ENCODE peak calls at places on chromosome 19, in eight cellular contexts. L is fibroblast of pulmonary artery, A is foreskin fibroblast, V is fibroblast of villous mesenchyme, X is HepG2, K is heart right ventricle, R is dorsolateral prefrontal cortex, J is AG04449. D is an unnamed sample.
A peak's percentile ranks its signal among the peaks of the same experiment; 100 is the strongest.

GRCh38 chr19:32570081-32570785 is 10.8 kb upstream of the PDCD5 start:
- DNase-seq in X (peak; percentile 62), A (peak; percentile 83), V (peak; percentile 71), R (peak; percentile 61), J (peak; percentile 5), L (peak; percentile 72), K (peak; percentile 34), D (no peak)

GRCh38 chr19:47230122-47230920 is 678 bp downstream of the BBC3 start:
- DNase-seq in A (peak; percentile 84), X (peak; percentile 32), K (no peak), L (peak; percentile 53), J (no peak), V (peak; percentile 68), R (peak; percentile 35), D (no peak)

GRCh38 chr19:5934002-5934401 is 19.9 kb downstream of the CAPS start:
- DNase-seq in L (no peak), K (no peak), A (peak; percentile 35), X (no peak), J (no peak), V (no peak), R (no peak), D (no peak)

GRCh38 chr19:36169084-36169760 is 17.0 kb upstream of the COX7A1 start:
- DNase-seq in L (no peak), X (no peak), J (no peak), A (no peak), V (peak; percentile 33), R (no peak), K (peak; percentile 18), D (no peak)

GRCh38 chr19:55091955-55092354 is 16.3 kb downstream of the EPS8L1 start:
- DNase-seq in V (no peak), R (no peak), J (no peak), A (no peak), K (no peak), L (no peak), X (no peak), D (no peak)

GRCh38 chr19:42111811-42112210 is 20.4 kb downstream of the POU2F2 start:
- DNase-seq in R (no peak), A (peak; percentile 63), K (no peak), X (no peak), J (no peak), L (no peak), V (no peak), D (no peak)

GRCh38 chr19:12095111-12095790 is 30.7 kb downstream of the ZNF844 start:
- DNase-seq in J (no peak), R (no peak), X (no peak), L (peak; percentile 24), V (peak; percentile 68), K (no peak), A (peak; percentile 82), D (no peak)

GRCh38 chr19:40057166-40057565 is 1.1 kb upstream of the ZNF780B start:
- DNase-seq in X (no peak), V (no peak), J (no peak), K (no peak), A (no peak), R (no peak), L (no peak), D (no peak)

GRCh38 chr19:29793116-29793727 is 18.6 kb upstream of the CCNE1 start:
- DNase-seq in K (no peak), J (no peak), V (no peak), A (no peak), R (no peak), L (no peak), X (no peak), D (no peak)

GRCh38 chr19:15759962-15760565 is 22.3 kb downstream of the OR10H3 start:
- DNase-seq in R (no peak), A (no peak), L (no peak), J (no peak), X (peak; percentile 34), K (no peak), V (no peak), D (no peak)

GRCh38 chr19:24054044-24054935 is 32.7 kb upstream of the ZNF254 start:
- DNase-seq in L (peak; percentile 56), A (peak; percentile 90), J (peak; percentile 57), R (no peak), V (peak; percentile 59), X (peak; percentile 66), K (no peak), D (no peak)

GRCh38 chr19:34985249-34986022 is 14.7 kb upstream of the GRAMD1A start:
- DNase-seq in V (peak; percentile 25), A (peak; percentile 71), K (peak; percentile 78), X (no peak), J (no peak), L (peak; percentile 81), R (no peak), D (no peak)

GRCh38 chr19:47660435-47660832 is 51.5 kb downstream of the BICRA start:
- DNase-seq in J (no peak), K (no peak), R (no peak), V (no peak), A (no peak), X (peak; percentile 87), L (no peak), D (no peak)

GRCh38 chr19:39997595-39998216 is 846 bp downstream of the ZNF546 start:
- DNase-seq in L (peak; percentile 12), R (no peak), V (peak; percentile 36), X (peak; percentile 12), A (peak; percentile 80), J (no peak), K (no peak), D (no peak)

GRCh38 chr19:32339988-32340874 is 5.2 kb upstream of the ZNF507 start:
- DNase-seq in A (peak; percentile 71), V (peak; percentile 47), L (peak; percentile 61), X (peak; percentile 46), R (peak; percentile 57), K (peak; percentile 68), J (no peak), D (peak; percentile 52)

GRCh38 chr19:52963229-52963760 is 614 bp upstream of the ZNF816 start:
- DNase-seq in K (no peak), A (no peak), V (no peak), X (peak; percentile 2), R (no peak), J (no peak), L (no peak), D (no peak)

GRCh38 chr19:11558881-11559828 is at the start of gene ELOF1:
- DNase-seq in K (peak; percentile 97), L (peak; percentile 98), A (peak; percentile 100), X (peak; percentile 96), R (peak; percentile 98), J (peak; percentile 79), V (peak; percentile 98), D (peak; percentile 99)

DNA sequence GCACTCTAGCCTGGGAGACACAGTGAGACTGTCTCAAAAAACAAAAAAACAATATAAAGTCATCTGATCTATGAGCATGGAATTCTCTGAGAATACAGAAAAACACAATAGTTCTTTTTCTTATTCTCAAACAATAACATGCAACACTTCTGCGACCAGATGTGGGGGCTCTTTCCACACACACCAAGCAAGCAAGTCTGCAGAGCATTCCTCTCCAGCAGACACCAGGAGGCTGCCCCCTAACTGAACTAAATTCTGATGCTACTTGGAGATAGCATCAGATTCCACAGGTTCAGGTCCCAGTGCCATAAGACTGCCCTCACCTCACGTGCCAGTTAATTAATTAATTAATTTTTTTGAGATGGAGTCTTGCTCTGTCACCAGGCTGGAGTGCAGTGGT is 27.7 kb downstream of the ZNF101 start:
- DNase-seq in J (no peak), R (no peak), X (no peak), L (no peak), V (no peak), K (no peak), A (no peak), D (no peak)
- TF ChIP-seq CTCF in J (no peak), R (no peak), X (no peak), L (no peak), V (no peak), K (no peak), A (no peak), D (no peak)

GRCh38 chr19:16836115-16836905 is 7.1 kb downstream of the SIN3B start:
- DNase-seq in R (no peak), L (no peak), V (peak; percentile 30), X (no peak), J (no peak), A (peak; percentile 48), K (no peak), D (no peak)
- TF ChIP-seq CTCF in R (no peak), L (no peak), V (peak; percentile 37), X (peak; percentile 11), J (no peak), A (no peak), K (no peak), D (no peak)

DNA sequence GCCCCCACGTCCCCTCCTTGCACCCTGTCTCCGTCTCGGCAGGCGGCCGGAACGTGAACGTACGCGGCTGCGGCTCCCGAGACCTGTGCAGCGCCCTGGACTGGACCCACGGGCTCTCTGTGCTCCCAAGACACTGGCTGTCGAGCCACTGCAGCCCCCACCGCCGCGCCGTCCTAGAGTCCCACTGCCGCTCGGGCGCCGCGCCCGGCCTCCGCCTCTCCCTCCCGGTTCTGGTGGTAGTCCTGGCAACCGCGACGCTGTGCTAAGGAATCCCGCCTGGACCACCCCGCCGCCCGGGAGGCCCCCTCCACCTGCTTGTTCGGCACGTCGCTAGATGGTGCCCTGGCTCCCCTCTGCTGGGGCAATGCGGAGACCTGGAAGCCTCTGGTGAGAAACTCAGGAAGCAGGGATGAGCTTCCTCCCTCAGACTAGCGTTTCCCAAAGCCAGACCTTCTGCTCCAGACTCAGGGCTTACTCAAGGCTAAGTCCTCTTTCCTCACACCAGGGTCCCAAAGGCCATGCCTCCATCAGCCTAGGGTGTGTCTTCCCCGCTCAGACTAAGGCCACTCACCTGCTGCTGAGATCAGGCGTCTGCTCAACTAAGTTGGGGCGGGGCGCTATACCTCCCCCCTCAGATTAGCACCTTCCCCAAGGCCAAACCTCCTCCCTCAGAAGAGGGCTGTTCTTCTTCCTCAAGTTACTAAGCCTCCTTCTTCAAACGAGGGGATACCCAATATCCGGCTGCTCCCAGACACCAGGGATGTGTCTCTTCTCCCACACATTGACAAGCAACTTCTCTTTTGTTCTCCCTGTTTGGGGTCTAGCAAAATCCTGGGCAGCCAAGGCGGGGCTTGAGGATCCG is 16.1 kb upstream of the IRGC start:
- DNase-seq in R (peak; percentile 35), V (peak; percentile 22), J (no peak), K (peak; percentile 31), L (peak; percentile 40), X (no peak), A (peak; percentile 54), D (no peak)
- TF ChIP-seq CTCF in R (peak; percentile 28), V (no peak), J (peak; percentile 5), K (no peak), L (no peak), X (peak; percentile 44), A (peak; percentile 4), D (no peak)

GRCh38 chr19:2269244-2270156 is 12.5 kb downstream of the PEAK3 start:
- DNase-seq in J (peak; percentile 56), L (peak; percentile 97), X (peak; percentile 91), V (peak; percentile 97), K (peak; percentile 99), R (peak; percentile 98), A (peak; percentile 99), D (peak; percentile 100)
- TF ChIP-seq CTCF in J (no peak), L (no peak), X (no peak), V (peak; percentile 5), K (no peak), R (peak; percentile 38), A (no peak), D (no peak)

GRCh38 chr19:3721131-3721899 is 13.1 kb downstream of the TJP3 start:
- DNase-seq in V (peak; percentile 81), X (peak; percentile 59), K (peak; percentile 78), R (no peak), J (no peak), A (peak; percentile 92), L (peak; percentile 86), D (peak; percentile 97)
- TF ChIP-seq CTCF in V (no peak), X (peak; percentile 28), K (no peak), R (no peak), J (no peak), A (no peak), L (no peak), D (no peak)